ENCODE peak calls at places on chromosomes 4 and X, in seven cellular contexts. V is tibial artery; N is GM23248; P is ovary; U is fibroblast of lung; L is CD8-positive, alpha-beta memory T cell; F is right lobe of liver. E is an unnamed sample.

GRCh38 chr4:171809854-171810253 is 3.4 kb upstream of the GALNTL6 start:
- DNase-seq in P (no peak), N (no peak), L (no peak), V (no peak), F (no peak), U (no peak), E (no peak)

GRCh38 chr4:80897537-80898303 is 132.8 kb upstream of the BMP3 start:
- DNase-seq in P (no peak), V (no peak), N (no peak), F (no peak), U (no peak), L (no peak), E (no peak)

GRCh38 chrX:274904-275475 is 6.2 kb upstream of the PLCXD1 start:
- DNase-seq in N (no peak), F (peak; percentile 86), V (no peak), U (no peak), L (no peak), P (no peak), E (no peak)

GRCh38 chr4:139304920-139305319 is 2.6 kb upstream of the NDUFC1 start:
- DNase-seq in P (no peak), V (no peak), F (no peak), N (no peak), U (no peak), L (no peak), E (no peak)

GRCh38 chrX:40090050-40090804 is 7.5 kb downstream of the BCOR start:
- DNase-seq in P (peak; percentile 57), L (no peak), N (peak; percentile 49), F (peak; percentile 60), V (peak; percentile 71), U (no peak), E (peak; percentile 8)

GRCh38 chrX:9466115-9466495 is 1.2 kb downstream of the TBL1X start:
- DNase-seq in V (peak; percentile 81), L (no peak), P (peak; percentile 35), U (peak; percentile 26), N (peak; percentile 43), F (peak; percentile 78), E (peak; percentile 23)

GRCh38 chrX:135345328-135345645 is 36.0 kb downstream of the ETDC start:
- DNase-seq in L (no peak), V (peak; percentile 76), U (peak; percentile 50), F (no peak), P (peak; percentile 42), N (peak; percentile 61), E (peak; percentile 81)

GRCh38 chrX:113305496-113305895 is 464.9 kb upstream of the AMOT start:
- DNase-seq in F (no peak), N (peak; percentile 82), P (no peak), V (no peak), U (peak; percentile 89), L (no peak), E (no peak)

GRCh38 chrX:11558972-11559371 is 106.7 kb downstream of the ARHGAP6 start:
- DNase-seq in F (no peak), N (peak; percentile 17), P (no peak), L (peak; percentile 12), U (no peak), V (no peak), E (peak; percentile 1)

GRCh38 chr4:51858605-51859211 is 15.8 kb downstream of the DCUN1D4 start:
- DNase-seq in F (no peak), N (no peak), L (no peak), V (no peak), P (no peak), U (peak; percentile 5), E (no peak)

GRCh38 chr4:634599-634985 is 9.2 kb downstream of the PDE6B start:
- DNase-seq in P (no peak), N (no peak), U (no peak), V (no peak), F (peak; percentile 35), L (no peak), E (no peak)

GRCh38 chr4:14446904-14447303 is 555.4 kb upstream of the CPEB2 start:
- DNase-seq in L (no peak), U (no peak), N (no peak), P (no peak), F (no peak), V (no peak), E (no peak)

GRCh38 chr4:121597346-121597934 is 99.3 kb downstream of the ANXA5 start:
- DNase-seq in V (no peak), L (no peak), N (peak; percentile 38), P (no peak), U (peak; percentile 74), F (no peak), E (no peak)

GRCh38 chrX:12089740-12090139 is 48.5 kb upstream of the FRMPD4 start:
- DNase-seq in L (no peak), U (no peak), P (no peak), N (no peak), V (no peak), F (no peak), E (no peak)

GRCh38 chrX:276588-277171 is 4.5 kb upstream of the PLCXD1 start:
- DNase-seq in P (no peak), V (no peak), L (no peak), N (peak; percentile 90), F (peak; percentile 62), U (peak; percentile 57), E (no peak)

GRCh38 chr4:175720722-175721121 is 91.3 kb downstream of the GPM6A start:
- DNase-seq in V (no peak), U (no peak), F (no peak), P (no peak), N (no peak), L (no peak), E (no peak)

GRCh38 chrX:26649534-26649933 is 433.6 kb downstream of the MAGEB5 start:
- DNase-seq in P (no peak), L (no peak), N (peak; percentile 4), F (no peak), U (no peak), V (no peak), E (no peak)

GRCh38 chrX:81336455-81337144 is 134.7 kb downstream of the SH3BGRL start:
- DNase-seq in N (no peak), P (no peak), L (no peak), V (no peak), U (peak; percentile 43), F (no peak), E (no peak)

GRCh38 chr4:123444298-123444731 is 47.7 kb downstream of the SPRY1 start:
- DNase-seq in F (no peak), P (peak; percentile 40), U (peak; percentile 58), N (no peak), V (no peak), L (no peak), E (peak; percentile 75)

DNA sequence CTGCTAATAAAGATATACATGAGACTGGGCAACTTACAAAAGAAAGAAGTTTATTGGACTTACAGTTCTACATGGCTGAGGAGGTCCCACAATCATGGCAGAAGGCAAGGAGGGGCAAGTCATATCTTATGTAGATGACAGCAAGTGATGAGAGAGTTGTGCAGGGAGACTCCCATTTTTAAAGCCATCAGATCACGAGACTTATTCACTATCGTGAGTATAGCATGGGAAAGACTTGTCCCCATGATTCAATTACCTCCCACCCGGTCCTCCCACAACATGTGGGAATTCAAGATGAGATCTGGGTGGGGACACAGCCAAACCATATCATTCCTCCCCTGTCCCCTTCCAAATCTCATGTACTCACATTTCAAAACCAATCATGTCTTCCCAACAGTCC is 50.9 kb upstream of the GRID2 start:
- DNase-seq in L (no peak), N (no peak), F (no peak), P (no peak), U (no peak), V (no peak), E (no peak)
- H3K9me3 ChIP-seq in L (no peaks in the 10 kb centered on the region), N (no peaks in the 10 kb centered on the region), F (no peaks in the 10 kb centered on the region), P (no peaks in the 10 kb centered on the region), U (no peaks in the 10 kb centered on the region), V (no peaks in the 10 kb centered on the region), E (no peaks in the 10 kb centered on the region)

DNA sequence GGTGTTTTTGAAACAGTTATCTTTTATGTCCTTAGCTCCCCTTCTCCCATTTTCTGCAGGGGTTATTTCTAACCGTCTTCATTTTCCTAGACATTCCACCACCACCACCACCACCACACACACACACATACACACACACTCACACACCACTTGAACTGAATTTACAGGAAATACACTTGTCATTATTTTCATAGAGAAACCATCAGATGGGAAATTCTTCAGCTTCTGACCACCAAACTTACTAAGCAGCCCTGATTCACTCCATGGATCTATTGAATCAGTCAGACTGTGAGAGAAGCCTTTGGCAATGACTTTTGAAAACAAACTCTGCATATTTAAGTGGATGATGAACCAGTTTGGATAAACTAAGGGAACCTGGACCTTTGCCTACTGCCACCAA is 210.1 kb upstream of the NHS start:
- DNase-seq in L (no peak), N (no peak), P (no peak), V (no peak), U (peak; percentile 94), F (no peak), E (no peak)
- H3K9me3 ChIP-seq in L (no peaks in the 10 kb centered on the region), N (no peaks in the 10 kb centered on the region), P (no peaks in the 10 kb centered on the region), V (no peaks in the 10 kb centered on the region), U (no peaks in the 10 kb centered on the region), F (peaks cover 18% of the 10 kb centered on the region), E (no peaks in the 10 kb centered on the region)

GRCh38 chrX:69412661-69413060 is 91.5 kb upstream of the NALF2 start:
- DNase-seq in U (no peak), F (no peak), P (no peak), L (no peak), V (no peak), N (no peak), E (no peak)
- H3K9me3 ChIP-seq in U (no peaks in the 10 kb centered on the region), F (no peaks in the 10 kb centered on the region), P (no peaks in the 10 kb centered on the region), L (no peaks in the 10 kb centered on the region), V (no peaks in the 10 kb centered on the region), N (no peaks in the 10 kb centered on the region), E (no peaks in the 10 kb centered on the region)

GRCh38 chrX:155086202-155086840 is 15.0 kb downstream of the BRCC3 start:
- DNase-seq in V (no peak), U (no peak), F (peak; percentile 54), N (peak; percentile 33), L (peak; percentile 7), P (no peak), E (no peak)

DNA sequence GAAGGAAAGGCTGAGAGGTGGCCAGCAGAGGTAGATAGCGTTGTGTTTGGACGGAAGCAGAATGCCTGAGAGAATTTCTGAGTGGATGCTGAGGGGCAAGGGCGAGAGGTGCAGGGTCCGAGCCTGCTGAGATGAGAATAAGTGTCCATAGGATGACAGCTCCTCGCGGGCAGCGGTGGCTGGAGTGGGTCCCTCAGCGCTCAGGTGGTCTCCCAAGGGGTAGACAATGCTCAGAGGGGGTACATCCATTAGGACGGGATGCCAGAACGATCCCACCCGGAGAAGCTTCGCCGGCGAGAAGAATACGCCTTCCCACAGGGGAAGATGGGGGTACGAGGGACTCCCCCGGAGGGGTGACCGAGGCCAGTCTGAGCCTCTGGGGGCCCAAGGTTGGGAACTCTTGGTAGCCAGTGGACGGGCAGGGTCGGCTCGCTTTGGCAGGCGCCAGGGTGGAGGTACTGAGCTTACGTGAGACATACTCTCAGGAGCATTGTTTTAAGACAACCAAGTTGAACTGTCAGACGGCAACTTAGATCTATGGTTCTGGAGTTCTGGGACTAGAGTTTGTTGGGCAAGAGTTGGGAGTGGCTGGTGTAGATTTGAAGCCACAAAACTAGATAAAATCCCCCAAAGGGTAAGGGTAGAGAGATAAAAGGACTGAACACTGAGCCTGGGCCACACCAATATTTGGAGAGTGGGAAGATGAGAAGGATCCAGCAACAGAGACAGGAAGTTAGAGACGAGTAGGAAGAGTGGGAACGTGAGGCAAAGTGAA is 15.8 kb downstream of the BRCC3 start:
- DNase-seq in N (no peak), P (no peak), L (no peak), F (no peak), U (no peak), V (no peak), E (no peak)
- H3K9me3 ChIP-seq in N (no peaks in the 10 kb centered on the region), P (no peaks in the 10 kb centered on the region), L (no peaks in the 10 kb centered on the region), F (no peaks in the 10 kb centered on the region), U (no peaks in the 10 kb centered on the region), V (no peaks in the 10 kb centered on the region), E (no peaks in the 10 kb centered on the region)

GRCh38 chr4:153873741-153874140 is 84.9 kb upstream of the SFRP2 start:
- DNase-seq in L (no peak), V (no peak), P (no peak), U (no peak), F (no peak), N (no peak), E (no peak)
- H3K9me3 ChIP-seq in L (no peaks in the 10 kb centered on the region), V (no peaks in the 10 kb centered on the region), P (no peaks in the 10 kb centered on the region), U (no peaks in the 10 kb centered on the region), F (no peaks in the 10 kb centered on the region), N (no peaks in the 10 kb centered on the region), E (no peaks in the 10 kb centered on the region)